ENCODE peak calls at places on chromosomes 4 and X, in five cellular contexts. One of them, this sample, is unnamed.

GRCh38 chr4:26074672-26075071 is 160.7 kb downstream of the SMIM20 start:
- DNase-seq in NCI-H69: no peak
- DNase-seq in HEK293T: no peak
- DNase-seq in GM13976: peak
- DNase-seq in MG63: no peak
- DNase-seq in this sample: no peak

GRCh38 chr4:13530823-13531608 is 13.3 kb downstream of the NKX3-2 start:
- DNase-seq in NCI-H69: no peak
- DNase-seq in HEK293T: no peak
- DNase-seq in GM13976: peak
- DNase-seq in MG63: no peak
- DNase-seq in this sample: no peak

GRCh38 chrX:104098151-104098808 is 14.0 kb upstream of the ZCCHC18 start:
- DNase-seq in NCI-H69: peak
- DNase-seq in HEK293T: peak
- DNase-seq in GM13976: peak
- DNase-seq in MG63: peak
- DNase-seq in this sample: peak

GRCh38 chr4:2831611-2832308 is 11.9 kb upstream of the ADD1 start:
- DNase-seq in NCI-H69: no peak
- DNase-seq in HEK293T: no peak
- DNase-seq in GM13976: no peak
- DNase-seq in MG63: no peak
- DNase-seq in this sample: no peak

GRCh38 chr4:71026086-71026485 is 32.6 kb downstream of the DCK start:
- DNase-seq in NCI-H69: no peak
- DNase-seq in HEK293T: no peak
- DNase-seq in GM13976: no peak
- DNase-seq in MG63: peak
- DNase-seq in this sample: peak

GRCh38 chrX:38452603-38453002 is 100.2 kb downstream of the OTC start:
- DNase-seq in NCI-H69: peak
- DNase-seq in HEK293T: no peak
- DNase-seq in GM13976: no peak
- DNase-seq in MG63: no peak
- DNase-seq in this sample: no peak

GRCh38 chr4:87542734-87543312 is 13.6 kb upstream of the SPARCL1 start:
- DNase-seq in NCI-H69: no peak
- DNase-seq in HEK293T: no peak
- DNase-seq in GM13976: no peak
- DNase-seq in MG63: no peak
- DNase-seq in this sample: no peak

GRCh38 chr4:119139316-119139715 is 3.7 kb downstream of the MYOZ2 start:
- DNase-seq in NCI-H69: no peak
- DNase-seq in HEK293T: no peak
- DNase-seq in GM13976: no peak
- DNase-seq in MG63: no peak
- DNase-seq in this sample: no peak

GRCh38 chrX:43939187-43939926 is 33.8 kb downstream of the NDP start:
- DNase-seq in NCI-H69: no peak
- DNase-seq in HEK293T: no peak
- DNase-seq in GM13976: no peak
- DNase-seq in MG63: no peak
- DNase-seq in this sample: no peak

GRCh38 chr4:101191302-101192098 is 155.8 kb downstream of the PPP3CA start:
- DNase-seq in NCI-H69: peak
- DNase-seq in HEK293T: no peak
- DNase-seq in GM13976: no peak
- DNase-seq in MG63: peak
- DNase-seq in this sample: peak

GRCh38 chr4:125045311-125045710 is 269.4 kb upstream of the FAT4 start:
- DNase-seq in NCI-H69: no peak
- DNase-seq in HEK293T: no peak
- DNase-seq in GM13976: no peak
- DNase-seq in MG63: no peak
- DNase-seq in this sample: no peak

GRCh38 chr4:56575820-56576429 is 70.3 kb downstream of the ARL9 start:
- DNase-seq in NCI-H69: peak
- DNase-seq in HEK293T: peak
- DNase-seq in GM13976: peak
- DNase-seq in MG63: no peak
- DNase-seq in this sample: peak

GRCh38 chr4:153465583-153465921 is 608 bp upstream of the TMEM131L start:
- DNase-seq in NCI-H69: peak
- DNase-seq in HEK293T: peak
- DNase-seq in GM13976: peak
- DNase-seq in MG63: peak
- DNase-seq in this sample: no peak

GRCh38 chr4:81030617-81031388 is at the start of gene BMP3:
- DNase-seq in NCI-H69: peak
- DNase-seq in HEK293T: peak
- DNase-seq in GM13976: no peak
- DNase-seq in MG63: peak
- DNase-seq in this sample: no peak

GRCh38 chr4:57370691-57371090 is 260.5 kb upstream of the IGFBP7 start:
- DNase-seq in NCI-H69: no peak
- DNase-seq in HEK293T: no peak
- DNase-seq in GM13976: no peak
- DNase-seq in MG63: no peak
- DNase-seq in this sample: no peak

GRCh38 chr4:8229341-8229975 is 30.4 kb downstream of the SH3TC1 start:
- DNase-seq in NCI-H69: no peak
- DNase-seq in HEK293T: no peak
- DNase-seq in GM13976: no peak
- DNase-seq in MG63: no peak
- DNase-seq in this sample: no peak

GRCh38 chrX:84339507-84340364 is 151.7 kb upstream of the RPS6KA6 start:
- DNase-seq in NCI-H69: peak
- DNase-seq in HEK293T: peak
- DNase-seq in GM13976: no peak
- DNase-seq in MG63: no peak
- DNase-seq in this sample: no peak

GRCh38 chr4:76339364-76339763 is 32.8 kb downstream of the STBD1 start:
- DNase-seq in NCI-H69: peak
- DNase-seq in HEK293T: no peak
- DNase-seq in GM13976: no peak
- DNase-seq in MG63: no peak
- DNase-seq in this sample: no peak

GRCh38 chrX:17860811-17861495 is at the start of gene RAI2:
- DNase-seq in NCI-H69: peak
- DNase-seq in HEK293T: peak
- DNase-seq in GM13976: peak
- DNase-seq in MG63: no peak
- DNase-seq in this sample: no peak

GRCh38 chr4:152970102-152970820 is 34.1 kb downstream of the FHDC1 start:
- DNase-seq in NCI-H69: no peak
- DNase-seq in HEK293T: no peak
- DNase-seq in GM13976: no peak
- DNase-seq in MG63: no peak
- DNase-seq in this sample: no peak

GRCh38 chr4:153222790-153223417 is 18.7 kb downstream of the TRIM2 start:
- DNase-seq in NCI-H69: peak
- DNase-seq in HEK293T: peak
- DNase-seq in GM13976: peak
- DNase-seq in MG63: peak
- DNase-seq in this sample: no peak

GRCh38 chrX:54865208-54865607 is 55.4 kb upstream of the TRO start:
- DNase-seq in NCI-H69: no peak
- DNase-seq in HEK293T: no peak
- DNase-seq in GM13976: no peak
- DNase-seq in MG63: no peak
- DNase-seq in this sample: no peak

GRCh38 chr4:94339779-94340178 is 2.9 kb downstream of the HPGDS start:
- DNase-seq in NCI-H69: no peak
- DNase-seq in HEK293T: no peak
- DNase-seq in GM13976: no peak
- DNase-seq in MG63: no peak
- DNase-seq in this sample: no peak

GRCh38 chr4:41537267-41537890 is 578 bp upstream of the LIMCH1 start:
- DNase-seq in NCI-H69: no peak
- DNase-seq in HEK293T: no peak
- DNase-seq in GM13976: no peak
- DNase-seq in MG63: no peak
- DNase-seq in this sample: no peak

GRCh38 chrX:65879977-65880799 is 159.7 kb downstream of the VSIG4 start:
- DNase-seq in NCI-H69: no peak
- DNase-seq in HEK293T: no peak
- DNase-seq in GM13976: no peak
- DNase-seq in MG63: no peak
- DNase-seq in this sample: no peak

GRCh38 chr4:105805501-105806120 is 89.7 kb upstream of the NPNT start:
- DNase-seq in NCI-H69: no peak
- DNase-seq in HEK293T: no peak
- DNase-seq in GM13976: no peak
- DNase-seq in MG63: no peak
- DNase-seq in this sample: no peak

GRCh38 chrX:17654116-17654515 is 83.2 kb upstream of the SCML1 start:
- DNase-seq in NCI-H69: no peak
- DNase-seq in HEK293T: no peak
- DNase-seq in GM13976: no peak
- DNase-seq in MG63: no peak
- DNase-seq in this sample: no peak

GRCh38 chr4:68865178-68865638 is 49.4 kb downstream of the UGT2B10 start:
- DNase-seq in NCI-H69: no peak
- DNase-seq in HEK293T: no peak
- DNase-seq in GM13976: no peak
- DNase-seq in MG63: no peak
- DNase-seq in this sample: no peak

This sample was measured in brain pericyte.